ENCODE peak calls at places on chromosomes 1 and 21, in five cellular contexts. One of them, this sample, is unnamed.

GRCh38 chr1:54861070-54861761 is 25.8 kb downstream of the DHCR24 start:
- DNase-seq in WTC11: no peak
- DNase-seq in H1: no peak
- DNase-seq in K562: peak
- DNase-seq in HepG2: peak
- DNase-seq in this sample: peak

GRCh38 chr1:27145934-27146354 is 9.0 kb downstream of the SLC9A1 start:
- DNase-seq in WTC11: no peak
- DNase-seq in H1: no peak
- DNase-seq in K562: peak
- DNase-seq in HepG2: no peak
- DNase-seq in this sample: no peak

GRCh38 chr1:12015001-12015491 is 4.3 kb upstream of the MIIP start:
- DNase-seq in WTC11: no peak
- DNase-seq in H1: no peak
- DNase-seq in K562: no peak
- DNase-seq in HepG2: no peak
- DNase-seq in this sample: no peak

GRCh38 chr1:12031039-12031980 is 12.0 kb downstream of the MIIP start:
- DNase-seq in WTC11: peak
- DNase-seq in H1: peak
- DNase-seq in K562: peak
- DNase-seq in HepG2: no peak
- DNase-seq in this sample: no peak

GRCh38 chr1:181099152-181100014 is 10.9 kb downstream of the IER5 start:
- DNase-seq in WTC11: no peak
- DNase-seq in H1: no peak
- DNase-seq in K562: no peak
- DNase-seq in HepG2: no peak
- DNase-seq in this sample: peak

GRCh38 chr1:201212461-201213055 is 21.9 kb downstream of the IGFN1 start:
- DNase-seq in WTC11: no peak
- DNase-seq in H1: no peak
- DNase-seq in K562: no peak
- DNase-seq in HepG2: no peak
- DNase-seq in this sample: no peak

GRCh38 chr1:230109871-230110667 is 43.0 kb downstream of the GALNT2 start:
- DNase-seq in WTC11: no peak
- DNase-seq in H1: no peak
- DNase-seq in K562: no peak
- DNase-seq in HepG2: peak
- DNase-seq in this sample: peak

GRCh38 chr1:225437710-225438437 is 10.0 kb upstream of the LBR start:
- DNase-seq in WTC11: no peak
- DNase-seq in H1: no peak
- DNase-seq in K562: peak
- DNase-seq in HepG2: no peak
- DNase-seq in this sample: no peak

GRCh38 chr1:77412069-77412793 is 130.4 kb downstream of the AK5 start:
- DNase-seq in WTC11: no peak
- DNase-seq in H1: no peak
- DNase-seq in K562: no peak
- DNase-seq in HepG2: no peak
- DNase-seq in this sample: no peak

GRCh38 chr1:152398812-152399698 is 15.0 kb downstream of the CRNN start:
- DNase-seq in WTC11: no peak
- DNase-seq in H1: no peak
- DNase-seq in K562: no peak
- DNase-seq in HepG2: peak
- DNase-seq in this sample: no peak

GRCh38 chr1:21904725-21905520 is 32.2 kb downstream of the HSPG2 start:
- DNase-seq in WTC11: no peak
- DNase-seq in H1: no peak
- DNase-seq in K562: peak
- DNase-seq in HepG2: no peak
- DNase-seq in this sample: no peak

GRCh38 chr1:44672254-44672955 is 1.9 kb downstream of the TMEM53 start:
- DNase-seq in WTC11: no peak
- DNase-seq in H1: no peak
- DNase-seq in K562: no peak
- DNase-seq in HepG2: no peak
- DNase-seq in this sample: peak

GRCh38 chr1:212561501-212561931 is 47.0 kb upstream of the ATF3 start:
- DNase-seq in WTC11: no peak
- DNase-seq in H1: no peak
- DNase-seq in K562: no peak
- DNase-seq in HepG2: no peak
- DNase-seq in this sample: no peak

GRCh38 chr1:8314346-8315280 is 3.3 kb upstream of the SLC45A1 start:
- DNase-seq in WTC11: peak
- DNase-seq in H1: peak
- DNase-seq in K562: peak
- DNase-seq in HepG2: peak
- DNase-seq in this sample: peak

GRCh38 chr1:103529746-103530145 is 4.2 kb downstream of the RNPC3 start:
- DNase-seq in WTC11: peak
- DNase-seq in H1: no peak
- DNase-seq in K562: no peak
- DNase-seq in HepG2: no peak
- DNase-seq in this sample: no peak

GRCh38 chr1:64514197-64514765 is 44.4 kb downstream of the CACHD1 start:
- DNase-seq in WTC11: no peak
- DNase-seq in H1: no peak
- DNase-seq in K562: no peak
- DNase-seq in HepG2: no peak
- DNase-seq in this sample: no peak

GRCh38 chr1:246110343-246111219 is 396.5 kb downstream of the SMYD3 start:
- DNase-seq in WTC11: no peak
- DNase-seq in H1: no peak
- DNase-seq in K562: peak
- DNase-seq in HepG2: no peak
- DNase-seq in this sample: no peak

GRCh38 chr1:8822383-8823294 is 5.2 kb upstream of the RERE start:
- DNase-seq in WTC11: no peak
- DNase-seq in H1: no peak
- DNase-seq in K562: peak
- DNase-seq in HepG2: peak
- DNase-seq in this sample: no peak

GRCh38 chr1:40857737-40858136 is 4.4 kb downstream of the CITED4 start:
- DNase-seq in WTC11: no peak
- DNase-seq in H1: no peak
- DNase-seq in K562: no peak
- DNase-seq in HepG2: no peak
- DNase-seq in this sample: no peak

GRCh38 chr1:236663934-236664333 is 22.4 kb upstream of the ACTN2 start:
- DNase-seq in WTC11: no peak
- DNase-seq in H1: no peak
- DNase-seq in K562: no peak
- DNase-seq in HepG2: no peak
- DNase-seq in this sample: no peak

GRCh38 chr1:236421022-236421421 is 26.9 kb downstream of the EDARADD start:
- DNase-seq in WTC11: no peak
- DNase-seq in H1: no peak
- DNase-seq in K562: peak
- DNase-seq in HepG2: peak
- DNase-seq in this sample: no peak

GRCh38 chr1:151009206-151009587 is 948 bp downstream of the PRUNE1 start:
- DNase-seq in WTC11: no peak
- DNase-seq in H1: no peak
- DNase-seq in K562: no peak
- DNase-seq in HepG2: no peak
- DNase-seq in this sample: no peak

GRCh38 chr21:38804030-38804616 is 1.6 kb upstream of the ETS2 start:
- DNase-seq in WTC11: no peak
- DNase-seq in H1: no peak
- DNase-seq in K562: no peak
- DNase-seq in HepG2: no peak
- DNase-seq in this sample: no peak

GRCh38 chr21:45391743-45392079 is 13.3 kb upstream of the COL18A1 start:
- DNase-seq in WTC11: no peak
- DNase-seq in H1: no peak
- DNase-seq in K562: no peak
- DNase-seq in HepG2: no peak
- DNase-seq in this sample: no peak

GRCh38 chr21:45388611-45389296 is 16.2 kb upstream of the COL18A1 start:
- DNase-seq in WTC11: no peak
- DNase-seq in H1: no peak
- DNase-seq in K562: no peak
- DNase-seq in HepG2: no peak
- DNase-seq in this sample: no peak

GRCh38 chr21:45392206-45392971 is 12.6 kb upstream of the COL18A1 start:
- DNase-seq in WTC11: peak
- DNase-seq in H1: no peak
- DNase-seq in K562: no peak
- DNase-seq in HepG2: no peak
- DNase-seq in this sample: no peak

GRCh38 chr21:45390831-45391742 is 13.9 kb upstream of the COL18A1 start:
- DNase-seq in WTC11: peak
- DNase-seq in H1: no peak
- DNase-seq in K562: no peak
- DNase-seq in HepG2: no peak
- DNase-seq in this sample: no peak

DNA sequence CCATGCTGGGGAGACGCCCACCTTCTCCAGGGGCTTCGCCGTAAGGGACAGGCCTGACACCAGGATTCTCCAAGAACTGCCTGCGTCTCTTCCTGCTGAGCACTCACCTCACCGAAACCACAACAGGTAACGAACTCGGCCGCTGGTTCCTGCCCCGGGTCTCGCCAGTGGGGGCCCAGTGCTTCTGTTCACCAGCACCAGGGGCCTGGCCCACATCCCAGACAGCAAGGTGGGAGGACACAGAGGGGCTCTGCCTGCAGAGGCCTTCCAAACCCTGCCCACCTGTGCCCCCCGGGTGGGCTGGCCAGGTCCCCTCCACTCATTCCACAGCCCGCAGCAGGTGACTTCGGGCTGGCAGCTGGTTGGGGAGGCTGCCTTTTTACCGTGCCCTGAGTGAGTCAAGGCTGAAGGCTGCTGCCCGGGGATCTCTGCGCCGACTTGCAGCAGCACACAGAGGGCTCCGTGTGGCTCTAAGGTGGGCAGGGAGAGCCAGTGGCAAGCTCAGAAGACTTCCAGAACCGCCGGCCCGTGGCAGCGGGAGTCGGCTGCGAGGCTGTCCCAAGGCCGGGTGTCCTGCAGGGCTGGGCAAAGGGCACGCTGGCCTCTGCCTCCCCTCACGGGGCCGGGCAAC is 14.7 kb upstream of the COL18A1 start:
- DNase-seq in WTC11: no peak
- DNase-seq in H1: no peak
- DNase-seq in K562: no peak
- DNase-seq in HepG2: no peak
- DNase-seq in this sample: no peak
- TF ChIP-seq ATF2 in WTC11: no peak
- TF ChIP-seq ATF2 in H1: no peak
- TF ChIP-seq ATF2 in K562: no peak
- TF ChIP-seq ATF2 in HepG2: no peak
- TF ChIP-seq ATF2 in this sample: no peak

GRCh38 chr21:42161401-42161956 is 57.5 kb upstream of the ABCG1 start:
- DNase-seq in WTC11: no peak
- DNase-seq in H1: no peak
- DNase-seq in K562: no peak
- DNase-seq in HepG2: no peak
- DNase-seq in this sample: no peak

GRCh38 chr21:42163511-42163863 is 55.5 kb upstream of the ABCG1 start:
- DNase-seq in WTC11: no peak
- DNase-seq in H1: no peak
- DNase-seq in K562: no peak
- DNase-seq in HepG2: no peak
- DNase-seq in this sample: no peak

GRCh38 chr21:42161957-42162681 is 56.8 kb upstream of the ABCG1 start:
- DNase-seq in WTC11: no peak
- DNase-seq in H1: no peak
- DNase-seq in K562: no peak
- DNase-seq in HepG2: no peak
- DNase-seq in this sample: no peak

GRCh38 chr21:42164064-42164789 is 54.7 kb upstream of the ABCG1 start:
- DNase-seq in WTC11: peak
- DNase-seq in H1: no peak
- DNase-seq in K562: peak
- DNase-seq in HepG2: peak
- DNase-seq in this sample: no peak

GRCh38 chr21:42162831-42163510 is 56.0 kb upstream of the ABCG1 start:
- DNase-seq in WTC11: no peak
- DNase-seq in H1: no peak
- DNase-seq in K562: no peak
- DNase-seq in HepG2: no peak
- DNase-seq in this sample: no peak
- TF ChIP-seq ATF2 in WTC11: no peak
- TF ChIP-seq ATF2 in H1: no peak
- TF ChIP-seq ATF2 in K562: no peak
- TF ChIP-seq ATF2 in HepG2: no peak
- TF ChIP-seq ATF2 in this sample: no peak

DNA sequence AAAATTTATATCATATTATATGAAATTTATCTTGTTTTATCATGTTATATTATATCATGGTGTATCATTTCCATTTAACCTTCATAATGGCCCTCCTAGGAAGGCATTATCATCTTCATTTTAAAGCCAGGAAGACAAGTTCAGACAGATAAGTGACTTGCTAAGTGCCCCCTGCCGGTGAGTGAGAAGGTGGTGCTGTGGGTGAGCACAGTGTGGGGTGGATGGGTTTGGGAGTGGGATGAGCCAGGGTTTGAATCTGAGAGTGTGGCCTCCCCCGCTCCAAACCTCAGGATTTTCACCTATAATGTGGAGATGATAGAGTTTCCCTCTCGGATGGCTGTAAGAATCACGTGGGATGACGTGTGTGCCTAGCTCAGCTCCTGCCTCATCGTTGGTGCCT is 108.7 kb upstream of the IGSF21 start:
- DNase-seq in WTC11: no peak
- DNase-seq in H1: no peak
- DNase-seq in K562: peak
- DNase-seq in HepG2: peak
- DNase-seq in this sample: no peak
- TF ChIP-seq ATF2 in WTC11: no peak
- TF ChIP-seq ATF2 in H1: no peak
- TF ChIP-seq ATF2 in K562: no peak
- TF ChIP-seq ATF2 in HepG2: no peak
- TF ChIP-seq ATF2 in this sample: no peak

GRCh38 chr1:208434008-208434407 is 189.8 kb upstream of the PLXNA2 start:
- DNase-seq in WTC11: no peak
- DNase-seq in H1: no peak
- DNase-seq in K562: no peak
- DNase-seq in HepG2: no peak
- DNase-seq in this sample: no peak

GRCh38 chr1:208431721-208432120 is 187.5 kb upstream of the PLXNA2 start:
- DNase-seq in WTC11: no peak
- DNase-seq in H1: no peak
- DNase-seq in K562: no peak
- DNase-seq in HepG2: no peak
- DNase-seq in this sample: no peak

GRCh38 chr1:208433086-208433485 is 188.9 kb upstream of the PLXNA2 start:
- DNase-seq in WTC11: no peak
- DNase-seq in H1: no peak
- DNase-seq in K562: no peak
- DNase-seq in HepG2: no peak
- DNase-seq in this sample: no peak

GRCh38 chr1:208430220-208430619 is 186.0 kb upstream of the PLXNA2 start:
- DNase-seq in WTC11: no peak
- DNase-seq in H1: no peak
- DNase-seq in K562: no peak
- DNase-seq in HepG2: no peak
- DNase-seq in this sample: no peak

GRCh38 chr1:208432346-208432745 is 188.2 kb upstream of the PLXNA2 start:
- DNase-seq in WTC11: no peak
- DNase-seq in H1: no peak
- DNase-seq in K562: no peak
- DNase-seq in HepG2: no peak
- DNase-seq in this sample: no peak
- TF ChIP-seq ATF2 in WTC11: no peak
- TF ChIP-seq ATF2 in H1: no peak
- TF ChIP-seq ATF2 in K562: no peak
- TF ChIP-seq ATF2 in HepG2: no peak
- TF ChIP-seq ATF2 in this sample: no peak

This sample was measured in GM12878.